ENCODE peak calls at places on chromosomes 2 and 18, in six cellular contexts. Z is CD8-positive, alpha-beta T cell; U is gastrocnemius medialis; Q is tibial artery; G is heart right ventricle; O is Panc1. C is an unnamed sample.

GRCh38 chr2:241702155-241702404 is 241 bp downstream of the ING5 start:
- DNase-seq in Z (peak), U (no peak), Q (no peak), G (no peak), O (no peak), C (peak)

GRCh38 chr18:28115149-28115550 is 61.8 kb downstream of the CDH2 start:
- DNase-seq in Z (no peak), U (no peak), Q (no peak), G (no peak), O (no peak), C (peak)

GRCh38 chr2:30649278-30649677 is 158.0 kb downstream of the CAPN13 start:
- DNase-seq in Z (no peak), U (no peak), Q (no peak), G (no peak), O (no peak), C (no peak)

GRCh38 chr18:49017813-49018552 is 67.2 kb upstream of the SMAD7 start:
- DNase-seq in Z (no peak), U (no peak), Q (no peak), G (no peak), O (no peak), C (no peak)

GRCh38 chr2:7703523-7704144 is 786.4 kb downstream of the RNF144A start:
- DNase-seq in Z (no peak), U (no peak), Q (no peak), G (no peak), O (no peak), C (no peak)

GRCh38 chr2:240395896-240396622 is 39.4 kb upstream of the GPC1 start:
- DNase-seq in Z (peak), U (no peak), Q (peak), G (no peak), O (no peak), C (no peak)

GRCh38 chr2:19868705-19869550 is 32.9 kb downstream of the TTC32 start:
- DNase-seq in Z (peak), U (no peak), Q (peak), G (peak), O (no peak), C (no peak)

GRCh38 chr2:42217914-42218313 is 48.8 kb downstream of the EML4 start:
- DNase-seq in Z (no peak), U (no peak), Q (no peak), G (no peak), O (no peak), C (no peak)

GRCh38 chr2:86788881-86789686 is 1.6 kb downstream of the CD8A start:
- DNase-seq in Z (peak), U (no peak), Q (no peak), G (peak), O (no peak), C (no peak)

GRCh38 chr18:3782901-3783300 is 332.9 kb downstream of the TGIF1 start:
- DNase-seq in Z (no peak), U (no peak), Q (no peak), G (no peak), O (no peak), C (no peak)

GRCh38 chr18:3775996-3776395 is 326.0 kb downstream of the TGIF1 start:
- DNase-seq in Z (no peak), U (no peak), Q (no peak), G (no peak), O (no peak), C (no peak)

GRCh38 chr18:3773303-3773702 is 323.3 kb downstream of the TGIF1 start:
- DNase-seq in Z (no peak), U (no peak), Q (no peak), G (no peak), O (no peak), C (no peak)

DNA sequence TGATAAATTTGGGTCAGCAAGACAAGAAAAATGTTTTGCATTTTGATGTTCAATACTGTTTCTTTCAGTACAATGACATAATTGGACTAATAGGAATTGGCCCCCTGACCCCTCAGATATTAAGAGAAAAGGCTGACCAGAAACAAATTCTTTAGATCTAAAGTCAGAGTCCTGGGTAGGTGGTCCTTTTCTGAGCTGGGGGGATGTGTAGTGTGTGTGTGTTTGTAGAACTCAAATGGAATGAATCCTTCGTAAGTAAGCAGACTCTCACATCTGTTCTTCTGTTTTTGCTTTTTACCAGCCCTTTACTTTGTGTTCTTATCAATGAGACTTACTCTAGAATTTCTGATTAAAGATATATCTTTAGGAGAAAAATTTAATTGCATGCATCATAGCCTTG is 327.7 kb downstream of the TGIF1 start:
- DNase-seq in Z (no peak), U (no peak), Q (no peak), G (no peak), O (no peak), C (no peak)
- H3K27ac ChIP-seq in Z (no peak), U (no peak), Q (no peak), G (no peak), O (no peak), C (no peak)

GRCh38 chr2:203097735-203098134 is 83.1 kb downstream of the NBEAL1 start:
- DNase-seq in Z (no peak), U (no peak), Q (no peak), G (no peak), O (no peak), C (no peak)
- TF ChIP-seq CTCF in Z (peak), U (no peak), Q (peak), G (peak), O (no peak), C (peak)

GRCh38 chr2:217437289-217437688 is 565.5 kb downstream of the TNS1 start:
- DNase-seq in Z (no peak), U (no peak), Q (peak), G (peak), O (no peak), C (no peak)
- H3K27ac ChIP-seq in Z (no peak), U (peak), Q (peak), G (peak), O (no peak), C (no peak)

GRCh38 chr2:10392548-10392947 is 55.6 kb downstream of the ODC1 start:
- DNase-seq in Z (no peak), U (no peak), Q (no peak), G (no peak), O (no peak), C (no peak)
- TF ChIP-seq CTCF in Z (no peak), U (no peak), Q (no peak), G (no peak), O (no peak), C (no peak)

DNA sequence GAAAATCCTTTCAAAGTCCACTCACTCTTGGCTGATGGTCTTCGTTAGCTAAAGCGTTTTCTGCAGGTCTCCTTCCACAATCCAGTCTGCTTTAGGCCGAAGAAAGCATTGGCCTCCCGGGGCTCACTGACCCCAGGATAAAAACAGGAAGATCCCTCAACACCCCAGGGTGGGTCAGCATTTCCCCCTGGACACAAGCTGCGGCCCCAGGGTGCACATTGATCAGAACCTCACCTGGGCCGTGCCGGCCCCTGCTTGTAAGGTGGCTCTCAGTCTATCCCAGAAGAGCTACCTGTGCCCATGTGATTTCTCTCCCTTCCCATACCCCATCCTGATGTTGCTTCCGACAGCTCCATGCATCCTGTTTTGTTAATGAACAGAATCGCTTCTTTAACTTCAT is 113.0 kb upstream of the TPO start:
- DNase-seq in Z (no peak), U (no peak), Q (no peak), G (no peak), O (no peak), C (no peak)
- H3K27ac ChIP-seq in Z (no peak), U (no peak), Q (no peak), G (no peak), O (no peak), C (no peak)

C was measured in RWPE1.